ENCODE peak calls at places on chromosomes 16 and 17, in ten cellular contexts. T is activated CD8-positive, alpha-beta T cell treated with anti-CD3 and anti-CD28 coated beads for 36 hours; F is A549; Q is DMS 273 treated with DMSO at 0.1 percent for 48 hours; W is NCI-H1930; I is PC-3; G is GM23248; D is NCI-H524 treated with DMSO at 0.1 percent for 48 hours; M is activated CD4-positive, alpha-beta T cell treated with anti-CD3 and anti-CD28 coated beads, Interleukin-2, amount 50 U/mL, for 24 hours; H is EL. P is an unnamed sample.

GRCh38 chr17:27577124-27577761 is 53.7 kb upstream of the LGALS9 start:
- DNase-seq in H (peak; percentile 67), W (no peak), M (no peak), T (no peak), D (no peak), Q (no peak), F (no peak), G (peak; percentile 82), I (peak; percentile 59), P (no peak)

GRCh38 chr16:69329369-69330285 is 761 bp downstream of the PDF start:
- DNase-seq in I (peak; percentile 14), T (peak; percentile 51), Q (no peak), F (no peak), G (peak; percentile 53), H (peak; percentile 35), W (no peak), D (no peak), M (no peak), P (no peak)

GRCh38 chr16:53984936-53985335 is 281.0 kb downstream of the FTO start:
- DNase-seq in Q (no peak), M (no peak), F (no peak), H (no peak), D (no peak), I (no peak), G (no peak), W (no peak), T (no peak), P (no peak)

GRCh38 chr16:84138824-84139627 is 6.0 kb downstream of the HSDL1 start:
- DNase-seq in W (no peak), M (no peak), Q (no peak), D (peak; percentile 80), I (peak; percentile 22), G (peak; percentile 73), T (peak; percentile 78), F (no peak), H (no peak), P (no peak)

GRCh38 chr17:42598905-42599304 is 10.3 kb downstream of the RETREG3 start:
- DNase-seq in G (peak; percentile 23), Q (peak; percentile 61), M (no peak), W (no peak), F (no peak), T (no peak), I (no peak), H (no peak), D (peak; percentile 63), P (no peak)

GRCh38 chr16:29806641-29807425 is 504 bp downstream of the MAZ start:
- DNase-seq in W (peak; percentile 76), I (peak; percentile 50), H (peak; percentile 57), T (peak; percentile 80), G (peak; percentile 57), F (peak; percentile 88), Q (peak; percentile 58), D (no peak), M (no peak), P (no peak)

GRCh38 chr17:82697808-82698064 is 762 bp downstream of the RAB40B start:
- DNase-seq in G (no peak), H (no peak), I (no peak), M (no peak), T (no peak), W (no peak), D (no peak), Q (no peak), F (no peak), P (no peak)

GRCh38 chr17:4143563-4144410 is 790 bp downstream of the CYB5D2 start:
- DNase-seq in D (peak; percentile 68), F (peak; percentile 97), I (peak; percentile 84), M (peak; percentile 75), T (peak; percentile 94), W (peak; percentile 78), G (peak; percentile 96), Q (peak; percentile 66), H (peak; percentile 92), P (peak; percentile 93)

GRCh38 chr17:16943541-16944333 is 28.2 kb downstream of the TNFRSF13B start:
- DNase-seq in Q (no peak), F (no peak), I (no peak), M (no peak), H (no peak), D (no peak), W (no peak), T (no peak), G (no peak), P (peak; percentile 28)

GRCh38 chr17:51217946-51218345 is 41.9 kb downstream of the MBTD1 start:
- DNase-seq in G (no peak), W (no peak), D (no peak), T (no peak), M (no peak), H (no peak), Q (no peak), F (no peak), I (no peak), P (no peak)

GRCh38 chr16:72537684-72538083 is 365.7 kb upstream of the PMFBP1 start:
- DNase-seq in D (no peak), I (peak; percentile 37), T (no peak), H (peak; percentile 79), M (no peak), F (no peak), W (no peak), Q (no peak), G (peak; percentile 46), P (no peak)

GRCh38 chr16:74625500-74626350 is 18.8 kb upstream of the GLG1 start:
- DNase-seq in G (no peak), F (no peak), Q (no peak), M (no peak), H (no peak), W (no peak), I (no peak), D (no peak), T (peak; percentile 52), P (no peak)

P was measured in right atrium auricular region.